ENCODE peak calls at places on chromosomes 16 and 17, in four cellular contexts. One of them, this sample, is unnamed.

GRCh38 chr17:36980281-36980761 is 31.6 kb downstream of the AATF start:
- DNase-seq in occipital lobe: no peak
- DNase-seq in T-helper 1 cell: no peak
- DNase-seq in 8988T: no peak
- DNase-seq in this sample: no peak

GRCh38 chr17:73210002-73210678 is 17.3 kb downstream of the COG1 start:
- DNase-seq in occipital lobe: no peak
- DNase-seq in 8988T: no peak
- DNase-seq in T-helper 1 cell: no peak
- DNase-seq in this sample: no peak

GRCh38 chr16:88811600-88811849 is 203 bp downstream of the APRT start:
- DNase-seq in 8988T: no peak
- DNase-seq in occipital lobe: no peak
- DNase-seq in T-helper 1 cell: no peak
- DNase-seq in this sample: no peak

GRCh38 chr16:80167657-80168056 is 373.1 kb upstream of the DYNLRB2 start:
- DNase-seq in 8988T: no peak
- DNase-seq in occipital lobe: no peak
- DNase-seq in T-helper 1 cell: no peak
- DNase-seq in this sample: no peak

GRCh38 chr16:7137560-7138330 is 194.9 kb upstream of the RBFOX1 start:
- DNase-seq in occipital lobe: no peak
- DNase-seq in 8988T: no peak
- DNase-seq in T-helper 1 cell: no peak
- DNase-seq in this sample: no peak

GRCh38 chr17:28925912-28926365 is 23.1 kb upstream of the DHRS13 start:
- DNase-seq in 8988T: no peak
- DNase-seq in occipital lobe: no peak
- DNase-seq in T-helper 1 cell: peak; percentile 33
- DNase-seq in this sample: peak; percentile 47

GRCh38 chr16:29975134-29975538 is 1.5 kb downstream of the TAOK2 start:
- DNase-seq in occipital lobe: no peak
- DNase-seq in T-helper 1 cell: no peak
- DNase-seq in 8988T: no peak
- DNase-seq in this sample: no peak

GRCh38 chr16:27114006-27114405 is 47.3 kb downstream of the C16orf82 start:
- DNase-seq in 8988T: no peak
- DNase-seq in occipital lobe: no peak
- DNase-seq in T-helper 1 cell: no peak
- DNase-seq in this sample: no peak

GRCh38 chr16:2166263-2167080 is 10.9 kb downstream of the TRAF7 start:
- DNase-seq in occipital lobe: no peak
- DNase-seq in 8988T: no peak
- DNase-seq in T-helper 1 cell: no peak
- DNase-seq in this sample: no peak